ENCODE peak calls at places on chromosomes 3 and 15, in nine cellular contexts. D, A, C, X, Z, U, H, L and I are unnamed samples.

GRCh38 chr3:158771982-158772381 is 29.9 kb upstream of the MFSD1 start:
- DNase-seq in H (no peak), U (no peak), L (no peak), Z (no peak), D (no peak), C (no peak), A (peak; percentile 21), X (no peak), I (no peak)

GRCh38 chr3:179045719-179046402 is 25.7 kb downstream of the ZMAT3 start:
- DNase-seq in Z (no peak), H (no peak), X (no peak), U (no peak), D (no peak), L (no peak), C (no peak), A (no peak), I (no peak)

GRCh38 chr15:84103345-84103744 is 132.2 kb upstream of the GOLGA6L4 start:
- DNase-seq in X (no peak), L (no peak), H (no peak), C (no peak), Z (no peak), D (no peak), U (no peak), A (no peak), I (no peak)

GRCh38 chr3:123344175-123344908 is 104.5 kb downstream of the ADCY5 start:
- DNase-seq in D (no peak), A (no peak), L (no peak), C (no peak), H (no peak), X (peak; percentile 6), Z (no peak), U (no peak), I (no peak)

GRCh38 chr3:150308481-150308918 is 99.6 kb upstream of the TSC22D2 start:
- DNase-seq in H (no peak), X (no peak), C (peak; percentile 57), Z (no peak), D (no peak), A (no peak), L (peak; percentile 50), U (no peak), I (no peak)

GRCh38 chr15:51401872-51402517 is 60.5 kb downstream of the GLDN start:
- DNase-seq in L (no peak), A (peak; percentile 92), C (peak; percentile 19), D (no peak), Z (peak; percentile 47), X (peak; percentile 13), H (no peak), U (peak; percentile 54), I (no peak)

GRCh38 chr15:71811036-71811736 is 832 bp downstream of the NR2E3 start:
- DNase-seq in C (no peak), H (no peak), L (no peak), D (no peak), U (no peak), Z (no peak), X (no peak), A (peak; percentile 39), I (no peak)

GRCh38 chr15:36860792-36861191 is 239.6 kb downstream of the MEIS2 start:
- DNase-seq in C (no peak), A (no peak), U (no peak), X (no peak), L (no peak), Z (no peak), H (no peak), D (no peak), I (no peak)

GRCh38 chr15:83287541-83288027 is 3.1 kb upstream of the BNC1 start:
- DNase-seq in D (no peak), Z (no peak), X (peak; percentile 81), A (peak; percentile 72), L (no peak), U (no peak), H (no peak), C (no peak), I (no peak)

GRCh38 chr3:30680789-30681188 is 74.4 kb downstream of the TGFBR2 start:
- DNase-seq in X (peak; percentile 59), U (no peak), D (no peak), A (no peak), H (no peak), C (no peak), L (no peak), Z (no peak), I (no peak)

GRCh38 chr15:93037341-93038063 is 51.5 kb downstream of the RGMA start:
- DNase-seq in X (no peak), H (no peak), C (no peak), L (no peak), D (peak; percentile 87), Z (peak; percentile 70), A (no peak), U (peak; percentile 34), I (peak; percentile 53)

GRCh38 chr3:52200981-52201679 is 3.2 kb downstream of the ALAS1 start:
- DNase-seq in Z (peak; percentile 67), L (no peak), D (no peak), C (no peak), X (no peak), U (no peak), H (no peak), A (no peak), I (no peak)

GRCh38 chr3:101216710-101217457 is 103.5 kb downstream of the IMPG2 start:
- DNase-seq in A (no peak), L (no peak), X (no peak), D (peak; percentile 85), H (no peak), Z (peak; percentile 43), C (peak; percentile 15), U (no peak), I (peak; percentile 30)

GRCh38 chr15:34607832-34608231 is 24.4 kb upstream of the GOLGA8B start:
- DNase-seq in D (no peak), L (no peak), X (no peak), U (no peak), A (no peak), C (no peak), Z (no peak), H (no peak), I (no peak)
- TF ChIP-seq POLR2AphosphoS5 in D (no peak), L (no peak), X (no peak), U (no peak), A (no peak), C (no peak), Z (no peak), H (no peak), I (no peak)

GRCh38 chr3:193354423-193354822 is 24.1 kb downstream of the ATP13A5 start:
- DNase-seq in H (no peak), X (no peak), Z (no peak), U (no peak), A (no peak), D (no peak), L (no peak), C (no peak), I (no peak)
- TF ChIP-seq POLR2A in H (no peak), X (no peak), Z (no peak), U (no peak), A (no peak), D (no peak), L (no peak), C (no peak), I (no peak)

GRCh38 chr3:13002398-13003124 is 70.7 kb downstream of the IQSEC1 start:
- DNase-seq in D (no peak), X (no peak), Z (no peak), L (no peak), C (peak; percentile 4), U (no peak), H (no peak), A (no peak), I (no peak)
- H3K27ac ChIP-seq in D (no peak overlapping the region), X (no peak overlapping the region), Z (peak overlapping the region; percentile 4), L (no peak overlapping the region), C (no peak overlapping the region), U (peak overlapping the region; percentile 61), H (no peak overlapping the region), A (no peak overlapping the region), I (no peak overlapping the region)

GRCh38 chr3:36920884-36921567 is 23.8 kb downstream of the TRANK1 start:
- DNase-seq in A (no peak), U (no peak), D (no peak), C (no peak), X (no peak), H (no peak), Z (no peak), L (no peak), I (no peak)

GRCh38 chr3:36926292-36926897 is 18.5 kb downstream of the TRANK1 start:
- DNase-seq in D (no peak), H (no peak), X (no peak), U (no peak), L (no peak), C (no peak), A (no peak), Z (no peak), I (no peak)

GRCh38 chr3:36923523-36923943 is 21.3 kb downstream of the TRANK1 start:
- DNase-seq in H (no peak), X (no peak), L (no peak), U (no peak), A (no peak), D (no peak), C (no peak), Z (peak; percentile 36), I (no peak)

GRCh38 chr3:36924748-36925521 is 19.9 kb downstream of the TRANK1 start:
- DNase-seq in D (no peak), L (no peak), A (no peak), X (no peak), U (no peak), H (no peak), Z (no peak), C (no peak), I (no peak)

GRCh38 chr3:36923981-36924747 is 20.7 kb downstream of the TRANK1 start:
- DNase-seq in X (no peak), C (no peak), U (no peak), Z (no peak), H (no peak), D (no peak), L (no peak), A (no peak), I (no peak)
- TF ChIP-seq POLR2AphosphoS5 in X (no peak), C (no peak), U (no peak), Z (no peak), H (no peak), D (no peak), L (no peak), A (no peak), I (no peak)

DNA sequence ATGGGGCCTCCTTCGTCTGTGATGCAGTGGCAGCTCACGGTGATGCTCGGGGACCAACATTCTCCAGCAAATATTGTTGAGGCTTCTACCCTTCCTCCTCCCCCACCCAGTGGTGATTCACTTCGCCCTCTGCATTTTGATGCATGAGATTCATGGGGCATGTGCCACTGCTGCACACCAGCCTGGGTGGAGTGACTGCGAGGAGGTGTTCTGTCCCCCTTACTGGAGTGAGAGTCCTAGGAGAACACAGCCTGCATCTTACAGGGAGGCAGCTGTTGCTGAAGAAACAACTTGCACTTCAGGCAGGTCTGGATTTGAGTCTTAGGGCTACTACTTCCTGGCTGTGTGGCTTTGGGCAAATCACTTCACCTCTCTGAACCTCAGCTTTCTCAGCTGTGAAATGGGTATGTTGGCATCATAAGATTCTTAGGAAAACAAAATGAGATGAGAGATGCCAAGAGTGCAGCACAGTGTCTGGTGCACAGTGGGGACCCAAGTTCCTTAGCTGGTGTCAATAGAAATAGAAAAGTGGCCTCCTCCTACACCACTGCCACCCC is 10.2 kb upstream of the SKOR1 start:
- DNase-seq in Z (no peak), D (no peak), U (no peak), L (no peak), X (no peak), C (no peak), H (no peak), A (no peak), I (no peak)
- TF ChIP-seq POLR2A in Z (no peak), D (no peak), U (no peak), L (no peak), X (no peak), C (no peak), H (no peak), A (no peak), I (no peak)